ENCODE peak calls at places on chromosomes 5 and 9, in eight cellular contexts. Z is bronchial epithelial cell, H is AML-193, Y is colonic mucosa, N is COR-L47, S is NCI-H2081, V is kidney, D is left cardiac atrium. C is an unnamed sample.

GRCh38 chr5:171984748-171985419 is 21.6 kb downstream of the FBXW11 start:
- DNase-seq in Z (peak), H (no peak), Y (no peak), N (no peak), S (no peak), V (no peak), D (no peak), C (peak)

GRCh38 chr5:132073231-132074013 is at the start of gene CSF2:
- DNase-seq in Z (peak), H (no peak), Y (no peak), N (no peak), S (no peak), V (peak), D (no peak), C (peak)

GRCh38 chr5:57210633-57211032 is 36.8 kb downstream of the GPBP1 start:
- DNase-seq in Z (no peak), H (no peak), Y (no peak), N (no peak), S (no peak), V (no peak), D (no peak), C (no peak)

GRCh38 chr5:58085800-58086199 is 374.1 kb downstream of the PLK2 start:
- DNase-seq in Z (peak), H (no peak), Y (no peak), N (no peak), S (no peak), V (no peak), D (no peak), C (peak)

GRCh38 chr9:37503736-37504135 is 18.0 kb downstream of the POLR1E start:
- DNase-seq in Z (peak), H (no peak), Y (no peak), N (no peak), S (no peak), V (peak), D (peak), C (peak)

GRCh38 chr9:91174772-91175171 is 186.9 kb downstream of the AUH start:
- DNase-seq in Z (no peak), H (peak), Y (no peak), N (no peak), S (no peak), V (no peak), D (no peak), C (no peak)

GRCh38 chr9:70998962-70999361 is 122.5 kb downstream of the TRPM3 start:
- DNase-seq in Z (no peak), H (no peak), Y (no peak), N (no peak), S (no peak), V (no peak), D (no peak), C (no peak)

GRCh38 chr5:108788142-108788541 is 40.4 kb downstream of the FER start:
- DNase-seq in Z (no peak), H (no peak), Y (no peak), N (no peak), S (no peak), V (no peak), D (peak), C (no peak)

GRCh38 chr9:99660191-99660636 is 161.5 kb upstream of the NR4A3 start:
- DNase-seq in Z (no peak), H (peak), Y (peak), N (no peak), S (no peak), V (no peak), D (no peak), C (no peak)

GRCh38 chr5:35659556-35659955 is 41.9 kb downstream of the SPEF2 start:
- DNase-seq in Z (peak), H (no peak), Y (no peak), N (no peak), S (no peak), V (no peak), D (no peak), C (no peak)

GRCh38 chr5:464446-464842 is 21.5 kb downstream of the EXOC3 start:
- DNase-seq in Z (no peak), H (no peak), Y (no peak), N (no peak), S (no peak), V (peak), D (no peak), C (no peak)

GRCh38 chr5:10333154-10334006 is 20.1 kb upstream of the MARCHF6 start:
- DNase-seq in Z (no peak), H (no peak), Y (peak), N (no peak), S (no peak), V (peak), D (peak), C (peak)

GRCh38 chr9:134053401-134053871 is 14.4 kb downstream of the BRD3 start:
- DNase-seq in Z (no peak), H (no peak), Y (no peak), N (no peak), S (no peak), V (peak), D (peak), C (no peak)

GRCh38 chr5:160693831-160694473 is 158.1 kb downstream of the ATP10B start:
- DNase-seq in Z (peak), H (no peak), Y (no peak), N (no peak), S (no peak), V (no peak), D (no peak), C (peak)

GRCh38 chr5:150656191-150657132 is 4.6 kb upstream of the MYOZ3 start:
- DNase-seq in Z (no peak), H (peak), Y (peak), N (peak), S (peak), V (peak), D (peak), C (peak)

GRCh38 chr5:2176581-2176980 is 293.9 kb upstream of the IRX4 start:
- DNase-seq in Z (peak), H (no peak), Y (no peak), N (no peak), S (no peak), V (no peak), D (no peak), C (no peak)